ENCODE peak calls at places on chromosomes 3 and 15, in ten cellular contexts. T, E, H, B, R, P, V, D, G and Q are unnamed samples.
A peak's percentile ranks its signal among the peaks of the same experiment; 100 is the strongest.

GRCh38 chr3:114880078-114880477 is 267.0 kb downstream of the ZBTB20 start:
- DNase-seq in B (no peak), G (no peak), T (no peak), P (no peak), D (no peak), E (no peak), H (no peak), R (no peak), V (peak; percentile 59), Q (peak; percentile 89)

GRCh38 chr3:100257601-100258000 is 3.2 kb upstream of the TBC1D23 start:
- DNase-seq in D (no peak), G (no peak), T (no peak), E (no peak), R (no peak), B (no peak), V (no peak), H (no peak), P (no peak), Q (no peak)

GRCh38 chr3:852033-852432 is 240.8 kb upstream of the CNTN6 start:
- DNase-seq in T (no peak), R (no peak), D (no peak), G (no peak), P (peak; percentile 9), V (no peak), E (no peak), B (no peak), H (no peak), Q (peak; percentile 48)

GRCh38 chr15:71549100-71549499 is 261.3 kb upstream of the NR2E3 start:
- DNase-seq in R (no peak), P (no peak), B (no peak), E (no peak), H (no peak), V (no peak), D (no peak), G (no peak), T (no peak), Q (no peak)

GRCh38 chr3:18295171-18295920 is 129.8 kb downstream of the SATB1 start:
- DNase-seq in B (no peak), P (peak; percentile 81), R (peak; percentile 55), H (no peak), D (no peak), V (no peak), G (no peak), T (peak; percentile 43), E (no peak), Q (peak; percentile 26)

GRCh38 chr3:179837374-179837773 is 184.5 kb downstream of the USP13 start:
- DNase-seq in G (no peak), V (no peak), R (no peak), D (no peak), E (no peak), P (no peak), T (no peak), B (no peak), H (no peak), Q (peak; percentile 5)

GRCh38 chr15:90956551-90957104 is 1.9 kb downstream of the RCCD1 start:
- DNase-seq in D (peak; percentile 46), V (peak; percentile 78), G (peak; percentile 54), R (peak; percentile 80), E (peak; percentile 45), P (peak; percentile 85), B (peak; percentile 60), T (peak; percentile 97), H (peak; percentile 25), Q (peak; percentile 87)

GRCh38 chr3:68808563-68808962 is 123.8 kb downstream of the TAFA4 start:
- DNase-seq in T (no peak), P (no peak), D (no peak), H (no peak), V (no peak), R (no peak), E (no peak), B (no peak), G (no peak), Q (no peak)

GRCh38 chr3:141341536-141341935 is 26.8 kb upstream of the ZBTB38 start:
- DNase-seq in D (no peak), E (no peak), P (no peak), T (no peak), B (no peak), G (no peak), V (no peak), H (no peak), R (no peak), Q (no peak)

GRCh38 chr3:55481067-55481917 is 5.8 kb downstream of the WNT5A start:
- DNase-seq in R (peak; percentile 38), H (no peak), T (no peak), B (no peak), D (no peak), E (no peak), P (peak; percentile 28), G (no peak), V (no peak), Q (peak; percentile 32)

GRCh38 chr3:42515391-42515916 is 13.0 kb downstream of the VIPR1 start:
- DNase-seq in B (no peak), P (no peak), H (no peak), E (no peak), V (peak; percentile 56), D (no peak), R (peak; percentile 86), G (no peak), T (no peak), Q (no peak)

GRCh38 chr3:156643729-156644389 is 30.5 kb upstream of the TIPARP start:
- DNase-seq in P (peak; percentile 51), E (no peak), R (no peak), T (no peak), H (no peak), V (no peak), D (no peak), G (no peak), B (no peak), Q (no peak)

GRCh38 chr15:50181206-50181982 is 602 bp upstream of the SLC27A2 start:
- DNase-seq in D (no peak), R (no peak), G (no peak), B (no peak), V (peak; percentile 67), P (no peak), H (no peak), T (no peak), E (no peak), Q (peak; percentile 53)

GRCh38 chr3:60552581-60552980 is 698.7 kb downstream of the FHIT start:
- DNase-seq in R (no peak), D (no peak), H (no peak), T (no peak), B (no peak), E (no peak), P (no peak), G (no peak), V (no peak), Q (no peak)

GRCh38 chr3:8606666-8607065 is 37.9 kb downstream of the SSUH2 start:
- DNase-seq in D (no peak), B (no peak), E (no peak), R (no peak), H (no peak), G (no peak), T (no peak), P (no peak), V (no peak), Q (no peak)

GRCh38 chr3:14921811-14922705 is 25.3 kb upstream of the NR2C2 start:
- DNase-seq in H (no peak), R (no peak), D (no peak), E (no peak), T (no peak), G (no peak), B (no peak), P (no peak), V (no peak), Q (no peak)

GRCh38 chr3:125280966-125281365 is 68.4 kb upstream of the SLC12A8 start:
- DNase-seq in P (no peak), G (no peak), V (no peak), H (no peak), B (no peak), E (no peak), T (no peak), R (peak; percentile 25), D (no peak), Q (peak; percentile 1)

GRCh38 chr3:11718582-11719405 is 75.1 kb upstream of the VGLL4 start:
- DNase-seq in B (no peak), G (peak; percentile 23), R (peak; percentile 51), T (peak; percentile 66), P (peak; percentile 36), V (peak; percentile 75), D (peak; percentile 28), H (no peak), E (peak; percentile 12), Q (peak; percentile 66)

GRCh38 chr3:194504861-194505260 is 18.1 kb upstream of the ATP13A3 start:
- DNase-seq in G (no peak), H (no peak), B (no peak), T (no peak), R (no peak), D (no peak), V (no peak), P (no peak), E (no peak), Q (no peak)

GRCh38 chr15:29674661-29675533 is 147.4 kb downstream of the TJP1 start:
- DNase-seq in T (peak; percentile 94), P (peak; percentile 89), E (no peak), G (no peak), V (peak; percentile 91), R (peak; percentile 46), H (no peak), B (no peak), D (no peak), Q (peak; percentile 86)

GRCh38 chr15:77416954-77417353 is 3.0 kb downstream of the PEAK1 start:
- DNase-seq in T (no peak), G (no peak), E (no peak), H (no peak), P (no peak), V (no peak), B (no peak), D (no peak), R (no peak), Q (no peak)

GRCh38 chr3:156808025-156808424 is 18.1 kb upstream of the LEKR1 start:
- DNase-seq in D (no peak), B (no peak), H (no peak), T (no peak), R (no peak), V (no peak), E (no peak), G (no peak), P (no peak), Q (no peak)

GRCh38 chr3:72100062-72100511 is 315.1 kb upstream of the PROK2 start:
- DNase-seq in V (no peak), R (no peak), H (no peak), B (no peak), G (no peak), T (no peak), E (no peak), P (peak; percentile 24), D (no peak), Q (no peak)

GRCh38 chr15:32859246-32859645 is 141.4 kb downstream of the GREM1 start:
- DNase-seq in H (no peak), B (no peak), G (no peak), E (no peak), T (no peak), V (no peak), R (no peak), P (no peak), D (no peak), Q (no peak)

GRCh38 chr3:101642441-101642840 is 34.5 kb downstream of the ZBTB11 start:
- DNase-seq in E (no peak), G (no peak), R (no peak), V (no peak), D (no peak), B (no peak), P (no peak), T (no peak), H (no peak), Q (no peak)

GRCh38 chr15:91922701-91923279 is 69.3 kb downstream of the SLCO3A1 start:
- DNase-seq in R (no peak), G (no peak), T (no peak), H (no peak), P (no peak), E (no peak), B (no peak), V (no peak), D (no peak), Q (peak; percentile 79)

GRCh38 chr3:67809370-67809935 is 155.0 kb upstream of the SUCLG2 start:
- DNase-seq in G (no peak), T (no peak), P (no peak), D (no peak), H (no peak), E (no peak), V (no peak), R (no peak), B (no peak), Q (no peak)

GRCh38 chr3:80233576-80233975 is 465.8 kb upstream of the ROBO1 start:
- DNase-seq in H (no peak), R (no peak), E (no peak), T (no peak), G (no peak), D (no peak), V (no peak), P (no peak), B (no peak), Q (no peak)